ENCODE peak calls at places on chromosome 16, in five cellular contexts. One of them, this sample, is unnamed.

GRCh38 chr16:57118461-57119084 is 26.2 kb downstream of the CPNE2 start:
- DNase-seq in MV-4-11: no peak
- DNase-seq in stimulated activated CD4-positive, alpha-beta T cell treated with anti-CD3 and anti-CD28 coated beads, TNF-alpha, amount 100 ng/mL, for 24 hours: no peak
- DNase-seq in adrenal gland: no peak
- DNase-seq in SK-N-DZ: no peak
- DNase-seq in this sample: no peak

GRCh38 chr16:20956319-20956718 is 55.7 kb downstream of the LYRM1 start:
- DNase-seq in MV-4-11: no peak
- DNase-seq in adrenal gland: no peak
- DNase-seq in SK-N-DZ: no peak
- DNase-seq in stimulated activated CD4-positive, alpha-beta T cell treated with anti-CD3 and anti-CD28 coated beads, TNF-alpha, amount 100 ng/mL, for 24 hours: no peak
- DNase-seq in this sample: peak

GRCh38 chr16:87570938-87571867 is 31.1 kb upstream of the JPH3 start:
- DNase-seq in SK-N-DZ: peak
- DNase-seq in adrenal gland: peak
- DNase-seq in stimulated activated CD4-positive, alpha-beta T cell treated with anti-CD3 and anti-CD28 coated beads, TNF-alpha, amount 100 ng/mL, for 24 hours: peak
- DNase-seq in MV-4-11: no peak
- DNase-seq in this sample: peak

GRCh38 chr16:72961115-72961832 is 86.7 kb downstream of the ZFHX3 start:
- DNase-seq in SK-N-DZ: peak
- DNase-seq in adrenal gland: no peak
- DNase-seq in MV-4-11: no peak
- DNase-seq in stimulated activated CD4-positive, alpha-beta T cell treated with anti-CD3 and anti-CD28 coated beads, TNF-alpha, amount 100 ng/mL, for 24 hours: no peak
- DNase-seq in this sample: no peak

GRCh38 chr16:67252806-67253497 is 4.2 kb downstream of the SLC9A5 start:
- DNase-seq in SK-N-DZ: no peak
- DNase-seq in adrenal gland: no peak
- DNase-seq in MV-4-11: no peak
- DNase-seq in stimulated activated CD4-positive, alpha-beta T cell treated with anti-CD3 and anti-CD28 coated beads, TNF-alpha, amount 100 ng/mL, for 24 hours: no peak
- DNase-seq in this sample: no peak

GRCh38 chr16:67963325-67964321 is 4.8 kb downstream of the SLC12A4 start:
- DNase-seq in stimulated activated CD4-positive, alpha-beta T cell treated with anti-CD3 and anti-CD28 coated beads, TNF-alpha, amount 100 ng/mL, for 24 hours: no peak
- DNase-seq in adrenal gland: peak
- DNase-seq in MV-4-11: no peak
- DNase-seq in SK-N-DZ: no peak
- DNase-seq in this sample: no peak

GRCh38 chr16:72256398-72257048 is 84.6 kb upstream of the PMFBP1 start:
- DNase-seq in stimulated activated CD4-positive, alpha-beta T cell treated with anti-CD3 and anti-CD28 coated beads, TNF-alpha, amount 100 ng/mL, for 24 hours: no peak
- DNase-seq in SK-N-DZ: no peak
- DNase-seq in MV-4-11: no peak
- DNase-seq in adrenal gland: no peak
- DNase-seq in this sample: no peak

GRCh38 chr16:1745181-1745899 is 26.0 kb downstream of the NME3 start:
- DNase-seq in adrenal gland: no peak
- DNase-seq in stimulated activated CD4-positive, alpha-beta T cell treated with anti-CD3 and anti-CD28 coated beads, TNF-alpha, amount 100 ng/mL, for 24 hours: no peak
- DNase-seq in SK-N-DZ: no peak
- DNase-seq in MV-4-11: no peak
- DNase-seq in this sample: no peak

GRCh38 chr16:87352818-87353217 is 30.8 kb downstream of the FBXO31 start:
- DNase-seq in adrenal gland: no peak
- DNase-seq in SK-N-DZ: no peak
- DNase-seq in stimulated activated CD4-positive, alpha-beta T cell treated with anti-CD3 and anti-CD28 coated beads, TNF-alpha, amount 100 ng/mL, for 24 hours: no peak
- DNase-seq in MV-4-11: no peak
- DNase-seq in this sample: no peak

GRCh38 chr16:18932243-18932997 is 6.2 kb upstream of the SMG1 start:
- DNase-seq in SK-N-DZ: no peak
- DNase-seq in stimulated activated CD4-positive, alpha-beta T cell treated with anti-CD3 and anti-CD28 coated beads, TNF-alpha, amount 100 ng/mL, for 24 hours: no peak
- DNase-seq in MV-4-11: no peak
- DNase-seq in adrenal gland: peak
- DNase-seq in this sample: no peak

GRCh38 chr16:58506241-58507194 is 6.6 kb downstream of the NDRG4 start:
- DNase-seq in MV-4-11: no peak
- DNase-seq in SK-N-DZ: no peak
- DNase-seq in adrenal gland: peak
- DNase-seq in stimulated activated CD4-positive, alpha-beta T cell treated with anti-CD3 and anti-CD28 coated beads, TNF-alpha, amount 100 ng/mL, for 24 hours: no peak
- DNase-seq in this sample: no peak

GRCh38 chr16:47320546-47321315 is 140.1 kb downstream of the ITFG1 start:
- DNase-seq in MV-4-11: no peak
- DNase-seq in stimulated activated CD4-positive, alpha-beta T cell treated with anti-CD3 and anti-CD28 coated beads, TNF-alpha, amount 100 ng/mL, for 24 hours: no peak
- DNase-seq in adrenal gland: no peak
- DNase-seq in SK-N-DZ: no peak
- DNase-seq in this sample: no peak

GRCh38 chr16:75733305-75734141 is 7.2 kb upstream of the CPHXL start:
- DNase-seq in SK-N-DZ: peak
- DNase-seq in MV-4-11: no peak
- DNase-seq in stimulated activated CD4-positive, alpha-beta T cell treated with anti-CD3 and anti-CD28 coated beads, TNF-alpha, amount 100 ng/mL, for 24 hours: no peak
- DNase-seq in adrenal gland: no peak
- DNase-seq in this sample: no peak